ENCODE peak calls at places on chromosomes 6 and 20, in nine cellular contexts. I is naive thymus-derived CD4-positive, alpha-beta T cell; Y is breast epithelium; O is heart right ventricle; B is stomach; V is neural progenitor cell; L is CD8-positive, alpha-beta memory T cell; S is CD8-positive, alpha-beta T cell; W is lower lobe of right lung. Z is an unnamed sample. For H3K4me1, the result is how much of the 10 kb centered on the place peaks cover.

GRCh38 chr6:41505084-41506049 is 40.8 kb upstream of the FOXP4 start:
- DNase-seq in I (no peak), Y (peak), O (peak), B (peak), V (peak), L (peak), S (no peak), W (peak), Z (peak)

GRCh38 chr20:41029150-41029872 is 689 bp downstream of the TOP1 start:
- DNase-seq in I (peak), Y (no peak), O (no peak), B (no peak), V (peak), L (peak), S (no peak), W (peak), Z (peak)

GRCh38 chr6:9250852-9251251 is 815.5 kb upstream of the SLC35B3 start:
- DNase-seq in I (no peak), Y (peak), O (peak), B (peak), V (peak), L (no peak), S (no peak), W (no peak), Z (no peak)

GRCh38 chr6:163790296-163790840 is 375.9 kb downstream of the QKI start:
- DNase-seq in I (no peak), Y (no peak), O (no peak), B (no peak), V (no peak), L (no peak), S (no peak), W (no peak), Z (no peak)

GRCh38 chr6:11450061-11450460 is 87.5 kb upstream of the TMEM170B start:
- DNase-seq in I (no peak), Y (no peak), O (no peak), B (no peak), V (no peak), L (no peak), S (no peak), W (no peak), Z (no peak)

GRCh38 chr6:53264915-53265615 is 83.7 kb downstream of the ELOVL5 start:
- DNase-seq in I (no peak), Y (no peak), O (no peak), B (no peak), V (no peak), L (no peak), S (no peak), W (no peak), Z (no peak)

GRCh38 chr20:13006825-13007224 is 1.9 kb upstream of the SPTLC3 start:
- DNase-seq in I (no peak), Y (no peak), O (no peak), B (no peak), V (no peak), L (no peak), S (no peak), W (no peak), Z (no peak)

GRCh38 chr6:37559060-37559459 is 59.4 kb upstream of the CCDC167 start:
- DNase-seq in I (no peak), Y (no peak), O (no peak), B (no peak), V (no peak), L (no peak), S (no peak), W (no peak), Z (no peak)

GRCh38 chr6:148307400-148307799 is 35.2 kb upstream of the SASH1 start:
- DNase-seq in I (no peak), Y (no peak), O (no peak), B (no peak), V (no peak), L (no peak), S (no peak), W (no peak), Z (no peak)

GRCh38 chr20:17518339-17519052 is 12.7 kb downstream of the BFSP1 start:
- DNase-seq in I (no peak), Y (no peak), O (no peak), B (no peak), V (peak), L (no peak), S (no peak), W (peak), Z (no peak)

GRCh38 chr6:107812370-107812769 is 11.7 kb downstream of the SCML4 start:
- DNase-seq in I (no peak), Y (no peak), O (no peak), B (no peak), V (no peak), L (no peak), S (no peak), W (no peak), Z (no peak)

GRCh38 chr6:79631800-79632172 is 657 bp downstream of the SH3BGRL2 start:
- DNase-seq in I (no peak), Y (no peak), O (no peak), B (no peak), V (no peak), L (no peak), S (no peak), W (no peak), Z (no peak)

GRCh38 chr6:100283288-100283687 is 181.4 kb downstream of the SIM1 start:
- DNase-seq in I (no peak), Y (no peak), O (no peak), B (no peak), V (peak), L (no peak), S (no peak), W (no peak), Z (no peak)

GRCh38 chr6:40336986-40337780 is 250.0 kb downstream of the LRFN2 start:
- DNase-seq in I (no peak), Y (no peak), O (no peak), B (no peak), V (no peak), L (no peak), S (no peak), W (no peak), Z (no peak)

GRCh38 chr20:39108746-39109145 is 146.6 kb downstream of the DHX35 start:
- DNase-seq in I (no peak), Y (no peak), O (no peak), B (no peak), V (no peak), L (no peak), S (no peak), W (no peak), Z (no peak)

GRCh38 chr6:121780325-121781313 is 345.2 kb downstream of the GJA1 start:
- DNase-seq in I (no peak), Y (peak), O (peak), B (no peak), V (no peak), L (no peak), S (no peak), W (peak), Z (no peak)

GRCh38 chr6:27863962-27864905 is 48.0 kb downstream of the OR2B2 start:
- DNase-seq in I (no peak), Y (no peak), O (no peak), B (no peak), V (no peak), L (peak), S (no peak), W (peak), Z (peak)

GRCh38 chr6:84773431-84774173 is 9.2 kb upstream of the TBX18 start:
- DNase-seq in I (no peak), Y (no peak), O (peak), B (no peak), V (peak), L (no peak), S (no peak), W (peak), Z (no peak)

GRCh38 chr6:158370805-158371204 is 58.5 kb downstream of the TULP4 start:
- DNase-seq in I (no peak), Y (no peak), O (no peak), B (no peak), V (no peak), L (no peak), S (no peak), W (no peak), Z (no peak)

GRCh38 chr20:59720013-59720412 is 115.7 kb downstream of the PHACTR3 start:
- DNase-seq in I (no peak), Y (no peak), O (no peak), B (no peak), V (no peak), L (no peak), S (no peak), W (no peak), Z (no peak)

GRCh38 chr6:164274510-164274909 is 860.0 kb downstream of the QKI start:
- DNase-seq in I (no peak), Y (no peak), O (no peak), B (no peak), V (no peak), L (no peak), S (no peak), W (no peak), Z (no peak)

GRCh38 chr6:34897708-34898107 is 8.7 kb downstream of the ANKS1A start:
- DNase-seq in I (no peak), Y (no peak), O (no peak), B (no peak), V (no peak), L (no peak), S (no peak), W (no peak), Z (no peak)

GRCh38 chr6:138963531-138963930 is 24.5 kb downstream of the REPS1 start:
- DNase-seq in I (no peak), Y (no peak), O (no peak), B (no peak), V (no peak), L (no peak), S (no peak), W (no peak), Z (no peak)

GRCh38 chr6:7479801-7480266 is 61.6 kb upstream of the DSP start:
- DNase-seq in I (no peak), Y (peak), O (no peak), B (peak), V (no peak), L (no peak), S (no peak), W (no peak), Z (peak)

GRCh38 chr20:45323731-45324130 is 15.6 kb upstream of the MATN4 start:
- DNase-seq in I (no peak), Y (no peak), O (no peak), B (no peak), V (no peak), L (no peak), S (no peak), W (no peak), Z (no peak)

GRCh38 chr6:4658486-4658885 is 117.7 kb upstream of the CDYL start:
- DNase-seq in I (no peak), Y (no peak), O (no peak), B (no peak), V (no peak), L (no peak), S (no peak), W (no peak), Z (no peak)

GRCh38 chr20:34515484-34516037 is 661 bp upstream of the DYNLRB1 start:
- DNase-seq in I (peak), Y (peak), O (no peak), B (peak), V (peak), L (peak), S (peak), W (peak), Z (peak)

GRCh38 chr6:4603291-4603690 is 172.9 kb upstream of the CDYL start:
- DNase-seq in I (no peak), Y (no peak), O (peak), B (peak), V (no peak), L (no peak), S (no peak), W (peak), Z (no peak)

GRCh38 chr20:59985864-59986263 is 27.6 kb downstream of the CDH26 start:
- DNase-seq in I (no peak), Y (no peak), O (no peak), B (no peak), V (no peak), L (no peak), S (no peak), W (no peak), Z (no peak)

GRCh38 chr6:157442296-157442695 is 61.3 kb downstream of the ZDHHC14 start:
- DNase-seq in I (no peak), Y (no peak), O (no peak), B (no peak), V (no peak), L (no peak), S (no peak), W (no peak), Z (no peak)

GRCh38 chr20:35010405-35011192 is 54.9 kb downstream of the MYH7B start:
- DNase-seq in I (no peak), Y (peak), O (no peak), B (peak), V (no peak), L (no peak), S (no peak), W (no peak), Z (no peak)

GRCh38 chr6:169382735-169383134 is 129.1 kb upstream of the THBS2 start:
- DNase-seq in I (no peak), Y (no peak), O (no peak), B (no peak), V (no peak), L (no peak), S (no peak), W (no peak), Z (no peak)

DNA sequence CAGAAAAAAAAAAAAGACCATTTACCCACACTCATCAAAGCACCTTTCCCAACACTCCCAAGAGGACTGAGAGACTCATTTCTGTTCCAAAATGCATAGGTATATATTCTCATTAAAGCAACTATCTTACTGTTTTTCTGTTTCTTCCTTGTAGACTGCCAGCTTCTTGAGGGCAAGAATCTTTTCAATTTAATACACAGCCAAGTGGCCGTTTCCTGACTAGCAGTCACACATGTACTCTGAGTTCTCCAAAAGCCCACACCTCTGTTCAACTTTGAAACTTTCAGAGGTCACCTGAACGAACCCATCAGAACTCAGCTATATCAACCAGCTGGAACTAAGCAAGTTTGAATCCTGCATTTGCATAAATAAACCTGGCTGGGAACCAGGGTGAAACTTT is 92.7 kb downstream of the DTNBP1 start:
- DNase-seq in I (no peak), Y (no peak), O (no peak), B (no peak), V (no peak), L (no peak), S (no peak), W (no peak), Z (no peak)
- H3K4me1 ChIP-seq in I (under half), Y (under half), O (under half), B (under half), V (under half), L (under half), S (under half), W (under half), Z (under half)

DNA sequence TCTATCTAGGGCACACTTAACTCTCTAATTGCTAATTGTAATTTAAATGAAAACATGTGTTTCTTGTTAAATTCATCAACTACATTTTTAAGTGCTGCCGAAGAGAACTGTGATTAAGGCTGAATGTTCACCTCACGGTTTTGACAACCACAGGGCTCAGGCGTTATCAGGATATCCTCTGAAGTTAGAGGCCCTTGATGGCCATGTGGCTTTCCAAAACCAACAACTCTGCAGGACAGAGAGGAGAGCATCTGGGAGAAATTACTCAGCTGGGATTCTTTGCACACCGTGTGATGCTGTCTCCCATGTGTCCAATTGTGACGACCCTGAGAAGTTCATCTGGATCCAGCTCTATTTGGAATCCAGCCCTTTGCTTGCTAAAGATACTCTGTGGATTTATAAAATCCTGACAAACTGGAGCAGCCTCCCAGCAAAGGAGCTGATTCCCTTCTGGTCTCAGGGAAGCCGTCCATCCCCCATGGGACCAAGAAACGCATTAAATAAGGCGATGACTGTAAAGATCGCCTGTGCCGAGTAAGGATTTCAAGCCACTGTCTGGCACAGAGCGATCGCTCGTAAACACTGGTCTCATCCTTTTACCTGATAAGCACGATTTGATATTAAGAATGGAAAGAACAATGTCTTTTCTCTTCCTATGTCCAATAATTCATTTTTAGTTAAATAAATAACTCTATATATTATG is 401.1 kb downstream of the CD83 start:
- DNase-seq in I (no peak), Y (no peak), O (peak), B (no peak), V (no peak), L (no peak), S (no peak), W (no peak), Z (no peak)
- H3K4me1 ChIP-seq in I (under half), Y (under half), O (under half), B (under half), V (under half), L (under half), S (under half), W (under half), Z (under half)

DNA sequence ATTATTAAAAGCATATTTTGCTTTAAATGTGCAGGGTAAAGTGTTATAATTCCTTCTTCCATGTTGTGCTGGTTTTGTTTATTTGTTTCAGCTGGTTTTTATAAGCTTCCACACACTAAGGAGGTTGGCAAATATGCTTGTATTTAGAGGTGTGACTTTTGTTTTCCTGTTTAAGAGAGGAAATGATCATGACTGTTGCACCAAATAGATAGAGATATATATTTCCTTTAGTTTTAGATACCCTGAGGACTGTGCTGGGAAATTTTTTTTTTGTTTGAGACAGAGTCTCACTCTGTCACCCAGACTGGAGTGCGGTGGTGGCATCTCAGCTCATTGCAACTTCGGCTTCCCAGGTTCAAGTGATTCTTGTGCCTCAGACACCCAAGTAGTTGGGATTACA is 5.8 kb downstream of the TBPL1 start:
- DNase-seq in I (no peak), Y (no peak), O (no peak), B (no peak), V (no peak), L (no peak), S (no peak), W (no peak), Z (no peak)
- H3K4me1 ChIP-seq in I (under half), Y (under half), O (under half), B (half or more), V (under half), L (under half), S (under half), W (under half), Z (under half)

GRCh38 chr20:31515775-31516107 is 1.5 kb downstream of the HM13 start:
- DNase-seq in I (no peak), Y (no peak), O (no peak), B (no peak), V (no peak), L (no peak), S (no peak), W (no peak), Z (no peak)
- H3K4me1 ChIP-seq in I (under half), Y (under half), O (half or more), B (half or more), V (under half), L (under half), S (under half), W (under half), Z (under half)

GRCh38 chr20:23228912-23229311 is 121.7 kb upstream of the NXT1 start:
- DNase-seq in I (no peak), Y (no peak), O (no peak), B (no peak), V (no peak), L (no peak), S (no peak), W (no peak), Z (no peak)

GRCh38 chr20:23227976-23228375 is 122.6 kb upstream of the NXT1 start:
- DNase-seq in I (no peak), Y (no peak), O (no peak), B (no peak), V (no peak), L (no peak), S (no peak), W (no peak), Z (no peak)

GRCh38 chr20:23231561-23232218 is 118.9 kb upstream of the NXT1 start:
- DNase-seq in I (no peak), Y (no peak), O (no peak), B (no peak), V (no peak), L (no peak), S (no peak), W (no peak), Z (no peak)

GRCh38 chr20:23230766-23231385 is 119.7 kb upstream of the NXT1 start:
- DNase-seq in I (no peak), Y (no peak), O (no peak), B (no peak), V (no peak), L (no peak), S (no peak), W (no peak), Z (no peak)

GRCh38 chr20:23229989-23230388 is 120.6 kb upstream of the NXT1 start:
- DNase-seq in I (no peak), Y (no peak), O (no peak), B (no peak), V (no peak), L (no peak), S (no peak), W (no peak), Z (no peak)
- H3K4me1 ChIP-seq in I (under half), Y (under half), O (under half), B (under half), V (under half), L (under half), S (under half), W (under half), Z (under half)

GRCh38 chr6:142854589-142855488 is 90.1 kb downstream of the HIVEP2 start:
- DNase-seq in I (no peak), Y (no peak), O (no peak), B (no peak), V (peak), L (no peak), S (no peak), W (no peak), Z (no peak)

GRCh38 chr6:142857609-142858195 is 87.3 kb downstream of the HIVEP2 start:
- DNase-seq in I (peak), Y (no peak), O (no peak), B (no peak), V (no peak), L (peak), S (no peak), W (no peak), Z (no peak)

GRCh38 chr6:142855877-142856606 is 88.9 kb downstream of the HIVEP2 start:
- DNase-seq in I (peak), Y (no peak), O (no peak), B (no peak), V (no peak), L (no peak), S (no peak), W (no peak), Z (no peak)

GRCh38 chr6:142856607-142856856 is 88.4 kb downstream of the HIVEP2 start:
- DNase-seq in I (no peak), Y (no peak), O (no peak), B (no peak), V (no peak), L (no peak), S (no peak), W (no peak), Z (no peak)

GRCh38 chr6:142856857-142857608 is 87.9 kb downstream of the HIVEP2 start:
- DNase-seq in I (peak), Y (no peak), O (no peak), B (no peak), V (no peak), L (peak), S (peak), W (no peak), Z (no peak)
- H3K4me1 ChIP-seq in I (half or more), Y (under half), O (under half), B (under half), V (under half), L (half or more), S (half or more), W (under half), Z (under half)

DNA sequence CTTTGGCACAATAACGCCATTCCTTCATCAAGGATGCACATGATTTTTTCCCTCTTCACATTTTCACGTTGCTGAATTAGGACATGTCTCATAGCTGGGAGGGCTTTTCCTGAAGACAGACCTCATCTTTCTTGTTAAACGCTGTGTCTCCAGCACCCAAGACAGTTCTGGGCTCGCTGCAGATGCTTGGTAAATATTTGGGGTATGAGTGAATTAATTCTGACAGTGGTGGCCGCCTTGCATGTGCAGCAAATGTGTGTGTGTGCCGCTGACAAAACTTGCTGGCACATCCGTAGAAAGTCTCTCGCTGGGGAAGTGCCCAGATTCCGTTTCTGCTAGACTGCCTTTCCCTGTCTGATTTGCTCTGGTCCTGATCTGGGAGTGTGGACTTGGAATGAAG is 48.1 kb upstream of the ZNFX1 start:
- DNase-seq in I (no peak), Y (no peak), O (no peak), B (no peak), V (no peak), L (no peak), S (no peak), W (no peak), Z (no peak)
- H3K4me1 ChIP-seq in I (under half), Y (under half), O (under half), B (under half), V (under half), L (under half), S (under half), W (under half), Z (under half)

GRCh38 chr6:129753422-129753821 is 43.4 kb upstream of the ARHGAP18 start:
- DNase-seq in I (no peak), Y (no peak), O (no peak), B (no peak), V (no peak), L (no peak), S (no peak), W (no peak), Z (no peak)
- H3K4me1 ChIP-seq in I (under half), Y (under half), O (under half), B (under half), V (under half), L (under half), S (under half), W (under half), Z (under half)